ENCODE peak calls at places on chromosomes 6 and 20, in five cellular contexts. L is tibial nerve, P is upper lobe of right lung, Y is cardiac muscle cell, X is A673. H is an unnamed sample.

GRCh38 chr6:3036861-3037469 is 31.3 kb upstream of the RIPK1 start:
- DNase-seq in Y (no peak), X (no peak), P (no peak), L (no peak), H (no peak)

GRCh38 chr6:152635949-152636674 is 1.1 kb downstream of the SYNE1 start:
- DNase-seq in P (peak; percentile 66), Y (peak; percentile 53), L (no peak), X (peak; percentile 28), H (peak; percentile 89)

GRCh38 chr20:54346269-54346668 is 129.1 kb upstream of the DOK5 start:
- DNase-seq in Y (no peak), X (peak; percentile 37), P (no peak), L (no peak), H (no peak)

GRCh38 chr6:41049548-41049947 is 3.5 kb upstream of the APOBEC2 start:
- DNase-seq in L (no peak), Y (no peak), P (no peak), X (no peak), H (no peak)

GRCh38 chr6:108650325-108650724 is 89.6 kb downstream of the FOXO3 start:
- DNase-seq in P (no peak), L (no peak), X (no peak), Y (no peak), H (no peak)

GRCh38 chr6:134619789-134620188 is 301.9 kb upstream of the SGK1 start:
- DNase-seq in L (no peak), Y (peak; percentile 50), P (no peak), X (no peak), H (no peak)

GRCh38 chr20:61026731-61027130 is 225.3 kb upstream of the CDH4 start:
- DNase-seq in X (no peak), Y (no peak), P (no peak), L (no peak), H (no peak)

GRCh38 chr6:46491789-46492547 is 719 bp upstream of the RCAN2 start:
- DNase-seq in P (peak; percentile 75), X (peak; percentile 1), Y (peak; percentile 6), L (peak; percentile 23), H (peak; percentile 79)

GRCh38 chr6:80144753-80145152 is 38.3 kb downstream of the BCKDHB start:
- DNase-seq in L (no peak), X (no peak), P (no peak), Y (no peak), H (no peak)

DNA sequence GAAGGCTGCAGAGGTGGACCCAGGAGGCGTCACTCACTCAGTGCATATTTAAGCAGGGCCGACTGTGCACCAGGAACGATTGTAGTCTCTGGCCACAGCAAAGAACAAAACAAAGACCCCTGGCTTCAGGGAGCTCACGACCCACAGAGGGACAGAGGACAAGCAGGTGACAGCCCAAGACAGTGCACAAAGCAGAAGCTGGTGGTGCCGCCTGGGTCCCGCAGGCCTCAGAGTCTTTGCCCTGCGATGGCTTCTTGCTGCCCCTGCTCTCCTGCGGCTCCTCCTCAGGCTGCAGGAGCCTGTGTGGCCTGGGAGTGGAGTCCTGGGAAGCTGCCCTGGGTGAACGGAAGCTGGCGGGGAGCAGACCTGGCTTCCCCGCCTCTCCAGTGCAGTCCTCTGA is 300.0 kb downstream of the PREX1 start:
- DNase-seq in L (no peak), X (no peak), P (no peak), Y (no peak), H (no peak)
- H3K4me3 ChIP-seq in L (no peak overlapping the region), X (no peak overlapping the region), P (no peak overlapping the region), Y (no peak overlapping the region), H (no peak overlapping the region)

DNA sequence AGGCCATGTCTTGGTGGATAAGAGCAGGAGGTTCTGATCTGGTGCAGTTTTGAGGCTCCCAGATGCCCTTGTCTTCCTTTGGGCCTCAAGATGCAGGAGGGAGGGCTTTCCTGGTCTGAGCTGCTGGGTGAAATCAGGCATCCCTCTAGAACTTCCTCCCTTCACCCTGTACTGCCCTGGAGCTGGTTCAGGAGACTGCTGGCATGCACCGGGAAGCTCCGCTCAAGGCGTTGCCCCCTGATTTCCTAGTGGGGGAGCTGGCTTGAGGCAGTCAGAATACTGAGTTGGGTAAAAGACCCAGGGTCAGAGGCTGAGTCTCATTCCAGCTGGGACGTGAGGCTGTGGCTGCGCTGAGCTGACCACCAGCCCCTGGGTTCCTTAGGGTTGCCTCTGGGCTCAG is 12.0 kb downstream of the PHACTR3 start:
- DNase-seq in L (no peak), P (no peak), Y (no peak), X (no peak), H (no peak)
- H3K9me3 ChIP-seq in L (no peaks in the 10 kb centered on the region), P (no peaks in the 10 kb centered on the region), Y (no peaks in the 10 kb centered on the region), X (no peaks in the 10 kb centered on the region), H (no peaks in the 10 kb centered on the region)

GRCh38 chr20:46682063-46682821 is 7.0 kb downstream of the TP53RK start:
- DNase-seq in P (no peak), L (no peak), Y (no peak), X (no peak), H (no peak)
- H3K4me3 ChIP-seq in P (no peak overlapping the region), L (no peak overlapping the region), Y (no peak overlapping the region), X (no peak overlapping the region), H (no peak overlapping the region)

GRCh38 chr6:30283761-30284160 is 43.0 kb upstream of the TRIM39 start:
- DNase-seq in L (no peak), P (no peak), X (no peak), Y (no peak), H (no peak)
- H3K9me3 ChIP-seq in L (peaks cover 100% of the 10 kb centered on the region), P (peaks cover 47% of the 10 kb centered on the region), X (peaks cover 89% of the 10 kb centered on the region), Y (no peaks in the 10 kb centered on the region), H (peaks cover 4% of the 10 kb centered on the region)

GRCh38 chr6:6007311-6008113 is 787 bp upstream of the NRN1 start:
- DNase-seq in Y (no peak), L (no peak), P (no peak), X (peak; percentile 84), H (no peak)

GRCh38 chr6:6006428-6007310 is at the start of gene NRN1:
- DNase-seq in P (no peak), L (no peak), Y (no peak), X (peak; percentile 74), H (no peak)

GRCh38 chr6:6004147-6004995 is 2.4 kb downstream of the NRN1 start:
- DNase-seq in P (no peak), X (peak; percentile 74), Y (no peak), L (no peak), H (no peak)

GRCh38 chr6:6003334-6004146 is 3.2 kb downstream of the NRN1 start:
- DNase-seq in L (no peak), X (peak; percentile 80), P (no peak), Y (no peak), H (no peak)

GRCh38 chr6:6005467-6006427 is 978 bp downstream of the NRN1 start:
- DNase-seq in P (no peak), X (peak; percentile 39), L (no peak), Y (no peak), H (no peak)
- H3K4me3 ChIP-seq in P (peak overlapping the region; percentile 48), X (peak overlapping the region; percentile 66), L (peak overlapping the region; percentile 45), Y (peak overlapping the region; percentile 52), H (peak overlapping the region; percentile 50)

DNA sequence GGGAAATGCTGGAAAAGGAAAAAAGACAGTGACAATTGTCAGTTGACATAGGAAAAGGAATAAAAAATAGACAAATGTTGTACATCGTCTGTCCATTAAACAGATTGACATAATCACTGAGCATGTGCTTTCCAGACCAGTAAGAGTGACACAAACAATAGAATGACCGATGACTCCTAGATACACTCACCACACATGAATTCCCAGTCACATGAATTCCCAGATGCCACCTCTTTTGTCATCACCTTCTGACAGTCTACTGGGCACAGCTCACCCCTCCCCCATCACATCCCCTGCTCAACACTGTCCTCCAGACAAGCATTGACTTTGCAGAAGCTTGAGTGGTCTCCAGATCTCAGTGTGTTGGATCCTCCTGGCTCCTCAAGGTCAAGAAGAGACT is 25.9 kb downstream of the POM121L2 start:
- DNase-seq in X (no peak), Y (no peak), L (no peak), P (no peak), H (no peak)
- H3K9me3 ChIP-seq in X (no peaks in the 10 kb centered on the region), Y (no peaks in the 10 kb centered on the region), L (peaks cover 21% of the 10 kb centered on the region), P (no peaks in the 10 kb centered on the region), H (no peaks in the 10 kb centered on the region)